ENCODE peak calls at places on chromosome 5, in eight cellular contexts. S, K, T, O, B, C, G and D are unnamed samples.

GRCh38 chr5:57438162-57438561 is 44.4 kb downstream of the ACTBL2 start:
- DNase-seq in K (no peak), T (no peak), C (peak; percentile 81), B (no peak), G (no peak), O (no peak), S (no peak), D (no peak)

GRCh38 chr5:156354571-156354970 is 27.6 kb downstream of the SGCD start:
- DNase-seq in B (no peak), T (no peak), G (no peak), K (no peak), C (peak; percentile 76), O (no peak), S (no peak), D (no peak)

GRCh38 chr5:116395178-116395577 is 179.4 kb downstream of the SEMA6A start:
- DNase-seq in G (no peak), O (no peak), T (no peak), C (no peak), S (peak; percentile 15), B (no peak), K (no peak), D (no peak)

GRCh38 chr5:178199581-178200434 is 4.5 kb upstream of the HNRNPAB start:
- DNase-seq in G (no peak), S (no peak), K (no peak), C (no peak), T (no peak), B (no peak), O (no peak), D (no peak)

GRCh38 chr5:74035521-74035937 is 409.5 kb downstream of the ARHGEF28 start:
- DNase-seq in C (peak; percentile 91), O (peak; percentile 25), G (no peak), B (no peak), K (peak; percentile 22), T (no peak), S (peak; percentile 15), D (no peak)

GRCh38 chr5:1182633-1183423 is 18.6 kb upstream of the SLC6A19 start:
- DNase-seq in C (no peak), K (no peak), O (peak; percentile 82), T (peak; percentile 66), G (no peak), S (no peak), B (no peak), D (no peak)

GRCh38 chr5:36079200-36079761 is 12.6 kb upstream of the UGT3A2 start:
- DNase-seq in G (peak; percentile 75), T (no peak), O (peak; percentile 29), C (peak; percentile 51), B (no peak), K (peak; percentile 20), S (peak; percentile 2), D (no peak)

GRCh38 chr5:148135091-148136048 is 33.0 kb upstream of the SPINK14 start:
- DNase-seq in G (no peak), S (no peak), K (no peak), T (no peak), C (no peak), O (no peak), B (no peak), D (no peak)

GRCh38 chr5:119054082-119054481 is 16.8 kb upstream of the DMXL1 start:
- DNase-seq in T (no peak), S (no peak), O (no peak), G (no peak), K (no peak), B (no peak), C (no peak), D (no peak)